ENCODE peak calls at places on chromosomes 13 and 19, in five cellular contexts. F, T, P, X and A are unnamed samples.

GRCh38 chr19:56577719-56578602 is 10.7 kb downstream of the ZNF470 start:
- DNase-seq in P (no peak), X (no peak), T (no peak), F (no peak), A (no peak)

GRCh38 chr13:43544011-43544410 is 242.8 kb downstream of the ENOX1 start:
- DNase-seq in T (peak), F (no peak), P (no peak), X (no peak), A (no peak)

GRCh38 chr13:41966671-41967070 is 5.8 kb upstream of the VWA8 start:
- DNase-seq in X (no peak), F (no peak), P (no peak), T (no peak), A (no peak)

GRCh38 chr19:28864577-28865042 is 348.3 kb downstream of the UQCRFS1 start:
- DNase-seq in P (no peak), T (no peak), F (no peak), X (peak), A (no peak)

GRCh38 chr19:47704656-47705055 is 8.6 kb upstream of the EHD2 start:
- DNase-seq in P (no peak), F (no peak), T (no peak), X (no peak), A (no peak)

GRCh38 chr13:51221674-51222509 is at the start of gene FAM124A:
- DNase-seq in P (no peak), T (peak), X (peak), F (peak), A (peak)

GRCh38 chr13:51339952-51340732 is 651 bp downstream of the SERPINE3 start:
- DNase-seq in T (no peak), F (no peak), P (no peak), X (no peak), A (no peak)

GRCh38 chr19:14559916-14560775 is 11.7 kb downstream of the NDUFB7 start:
- DNase-seq in X (no peak), T (no peak), P (no peak), F (peak), A (no peak)

GRCh38 chr13:75482070-75482819 is at the start of gene TBC1D4:
- DNase-seq in F (peak), X (peak), T (peak), P (peak), A (peak)

GRCh38 chr19:2624537-2625091 is 77.9 kb downstream of the GNG7 start:
- DNase-seq in P (no peak), F (peak), X (no peak), T (peak), A (no peak)

GRCh38 chr19:54356444-54357056 is 8.2 kb downstream of the LAIR1 start:
- DNase-seq in T (no peak), F (no peak), P (no peak), X (no peak), A (no peak)

GRCh38 chr19:10961763-10962536 is 1.1 kb downstream of the SMARCA4 start:
- DNase-seq in P (no peak), T (no peak), F (no peak), X (no peak), A (no peak)

DNA sequence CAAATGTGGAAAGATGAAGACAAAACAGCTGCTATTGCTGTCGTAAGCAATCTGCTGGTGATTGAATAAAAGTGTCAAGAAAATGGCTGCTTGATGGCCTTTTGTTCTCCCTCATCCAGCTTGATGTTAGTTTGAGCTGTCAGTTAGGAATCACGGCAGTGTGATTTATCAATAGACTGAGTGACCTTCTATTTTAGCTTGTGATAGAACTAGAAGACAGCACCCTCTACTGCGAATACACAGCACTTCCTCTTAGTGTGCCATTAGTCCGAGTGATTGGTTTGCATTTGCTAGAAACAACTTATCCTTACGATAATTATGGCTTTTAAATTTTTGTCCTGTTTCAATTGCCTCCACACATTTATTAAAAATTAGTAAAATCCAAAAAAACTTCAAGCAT is 76.2 kb downstream of the MZT1 start:
- DNase-seq in T (no peak), P (no peak), F (no peak), X (no peak), A (no peak)
- TF ChIP-seq CTCF in T (no peak), P (peak), F (no peak), X (no peak), A (no peak)

DNA sequence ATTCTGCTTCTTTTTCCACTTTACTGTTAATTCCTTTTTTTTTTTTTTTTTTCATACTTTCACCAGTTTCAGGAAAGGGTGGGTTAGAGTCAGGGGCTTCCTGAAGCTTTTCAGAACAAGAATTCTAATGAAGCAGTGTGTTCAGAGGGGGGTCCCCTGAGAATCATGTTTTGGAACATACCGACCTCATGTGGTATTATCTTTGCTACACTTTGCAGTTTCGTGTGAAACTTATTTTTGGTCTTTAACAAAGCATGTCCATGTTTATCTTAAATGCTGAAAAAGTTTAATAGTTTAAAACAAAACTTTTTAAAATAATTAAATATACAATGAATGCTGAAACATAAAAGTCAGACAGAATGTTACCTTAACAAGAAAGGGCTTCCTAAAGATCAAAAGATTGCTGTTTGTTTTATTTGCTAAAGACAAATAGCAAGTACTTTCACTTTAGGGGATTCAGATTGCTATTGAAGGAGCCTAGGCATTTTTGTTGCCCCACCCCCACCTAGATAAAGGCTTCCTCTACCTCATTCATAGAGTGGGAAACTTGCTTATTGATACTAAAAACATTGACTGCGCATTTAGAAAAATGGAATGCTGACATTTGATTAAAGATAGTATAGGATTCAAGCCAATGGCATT is 21.1 kb upstream of the POMP start:
- DNase-seq in P (no peak), T (no peak), X (no peak), F (no peak), A (no peak)
- TF ChIP-seq CTCF in P (no peak), T (no peak), X (no peak), F (no peak), A (no peak)

DNA sequence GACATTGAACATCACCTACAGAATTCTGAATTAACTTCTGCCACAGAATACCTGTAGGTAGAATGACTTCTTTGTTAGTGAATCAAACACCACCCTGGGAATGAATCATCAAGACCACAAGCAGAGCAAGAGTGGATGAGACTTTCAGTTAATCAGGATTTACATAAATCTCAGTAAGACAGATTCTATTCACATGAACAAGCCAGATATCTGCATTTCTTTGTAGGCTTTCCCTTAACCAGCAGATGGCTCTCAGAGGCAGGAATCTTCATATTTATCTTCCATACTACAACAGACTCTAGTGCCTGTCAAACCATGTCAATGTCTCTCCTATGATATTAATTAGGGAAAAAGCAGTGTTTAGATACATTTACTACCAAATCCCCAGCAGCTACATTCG is 412.1 kb downstream of the KLF12 start:
- DNase-seq in F (no peak), T (no peak), X (no peak), P (no peak), A (no peak)
- TF ChIP-seq CTCF in F (no peak), T (no peak), X (no peak), P (no peak), A (no peak)

GRCh38 chr19:42465827-42466280 is 23.1 kb upstream of the CXCL17 start:
- DNase-seq in P (no peak), F (no peak), T (no peak), X (no peak), A (no peak)
- TF ChIP-seq CTCF in P (no peak), F (no peak), T (no peak), X (no peak), A (no peak)

GRCh38 chr19:7006305-7006704 is 14.9 kb downstream of the MBD3L2B start:
- DNase-seq in F (no peak), X (no peak), T (no peak), P (no peak), A (no peak)

GRCh38 chr19:7000816-7001215 is 20.4 kb downstream of the MBD3L2B start:
- DNase-seq in F (no peak), X (no peak), T (no peak), P (no peak), A (no peak)

GRCh38 chr19:7007859-7008258 is 13.4 kb downstream of the MBD3L2B start:
- DNase-seq in T (no peak), P (no peak), F (no peak), X (no peak), A (no peak)

GRCh38 chr19:6999938-7000732 is 21.1 kb downstream of the MBD3L2B start:
- DNase-seq in P (no peak), F (no peak), T (no peak), X (no peak), A (no peak)

DNA sequence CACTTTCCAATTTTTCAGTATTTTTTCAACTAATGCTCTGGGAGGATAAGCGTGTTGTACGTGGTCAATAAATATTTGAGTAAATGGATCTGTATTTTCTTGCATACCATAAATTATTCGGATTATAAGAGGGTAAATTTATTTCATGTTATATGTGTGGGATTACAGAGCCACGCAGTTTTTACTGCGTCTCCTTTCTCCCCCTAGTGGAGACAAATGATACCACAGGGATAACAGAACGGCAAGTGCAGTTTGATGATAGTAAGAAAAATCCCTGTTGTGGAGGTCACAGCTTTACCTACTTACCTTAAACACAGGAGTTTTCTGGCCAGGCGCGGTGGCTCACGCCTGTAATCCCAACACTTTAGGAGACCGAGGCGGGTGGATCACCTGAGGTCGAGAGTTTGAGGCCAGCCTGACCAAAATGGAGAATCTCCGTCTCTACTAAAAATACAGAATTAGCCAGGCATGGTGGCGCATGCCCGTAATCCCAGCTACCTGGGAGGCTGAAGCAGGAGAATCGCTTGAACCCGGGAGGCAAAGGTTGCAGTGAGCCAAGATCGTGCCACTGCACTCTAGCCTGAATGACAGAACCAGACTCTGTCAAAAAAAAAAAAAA is 16.8 kb downstream of the MBD3L2B start:
- DNase-seq in F (no peak), T (no peak), P (no peak), X (no peak), A (no peak)
- TF ChIP-seq CTCF in F (peak), T (no peak), P (peak), X (no peak), A (peak)